ENCODE peak calls at places on chromosomes 1 and 21, in nine cellular contexts. L is EH; T is progenitor cell of endocrine pancreas; H is dermis microvascular lymphatic vessel endothelial cell; B is amniotic epithelial cell; F is activated naive CD8-positive, alpha-beta T cell treated with anti-CD3 and anti-CD28 coated beads, Interleukin-2, amount 50 U/mL, for 24 hours; P is DMS79 treated with DMSO at 0.1 percent for 48 hours; M is NCI-H1417; X is AG20443. V is an unnamed sample.

GRCh38 chr21:26194326-26194725 is 23.8 kb upstream of the APP start:
- DNase-seq in L (peak; percentile 76), B (no peak), T (no peak), M (no peak), F (no peak), P (no peak), H (no peak), X (peak; percentile 24), V (no peak)

GRCh38 chr1:44101356-44101755 is 17.3 kb upstream of the KLF17 start:
- DNase-seq in X (no peak), T (no peak), H (no peak), F (no peak), L (peak; percentile 37), B (no peak), P (no peak), M (no peak), V (no peak)

GRCh38 chr1:19156676-19157075 is 53.4 kb downstream of the UBR4 start:
- DNase-seq in X (no peak), F (no peak), T (no peak), M (no peak), B (peak; percentile 12), P (no peak), L (peak; percentile 44), H (peak; percentile 44), V (peak; percentile 29)

GRCh38 chr1:56790036-56790435 is 29.2 kb downstream of the FYB2 start:
- DNase-seq in F (no peak), L (no peak), M (no peak), T (no peak), P (no peak), B (no peak), X (no peak), H (no peak), V (no peak)

GRCh38 chr1:158002022-158002629 is 8.7 kb downstream of the KIRREL1 start:
- DNase-seq in L (peak; percentile 72), B (peak; percentile 67), P (no peak), X (peak; percentile 51), F (no peak), H (no peak), T (no peak), M (no peak), V (no peak)

GRCh38 chr1:150555971-150556865 is 7.0 kb downstream of the ADAMTSL4 start:
- DNase-seq in P (no peak), T (no peak), L (no peak), F (no peak), H (no peak), X (no peak), B (no peak), M (no peak), V (no peak)

GRCh38 chr1:112359961-112360767 is 35.9 kb upstream of the CTTNBP2NL start:
- DNase-seq in F (no peak), X (peak; percentile 86), H (no peak), P (no peak), T (no peak), M (no peak), L (peak; percentile 94), B (peak; percentile 95), V (peak; percentile 58)

GRCh38 chr21:35333831-35334593 is 284.9 kb upstream of the RUNX1 start:
- DNase-seq in X (peak; percentile 70), H (no peak), T (no peak), B (peak; percentile 34), M (no peak), F (no peak), P (no peak), L (no peak), V (peak; percentile 24)

GRCh38 chr1:24929876-24930702 is at the start of gene RUNX3:
- DNase-seq in F (peak; percentile 92), P (peak; percentile 66), X (peak; percentile 96), H (no peak), T (no peak), L (peak; percentile 78), B (no peak), M (no peak), V (peak; percentile 54)

GRCh38 chr1:68213843-68214242 is 18.5 kb downstream of the WLS start:
- DNase-seq in P (no peak), L (peak; percentile 78), M (no peak), F (no peak), T (no peak), B (peak; percentile 92), X (peak; percentile 32), H (peak; percentile 72), V (peak; percentile 77)

GRCh38 chr1:200488375-200489165 is 78.7 kb upstream of the ZNF281 start:
- DNase-seq in X (peak; percentile 73), T (peak; percentile 34), B (peak; percentile 79), L (peak; percentile 89), H (peak; percentile 55), M (peak; percentile 59), P (peak; percentile 57), F (peak; percentile 38), V (no peak)

GRCh38 chr21:39381009-39381408 is 32.1 kb upstream of the HMGN1 start:
- DNase-seq in H (no peak), M (no peak), B (no peak), P (peak; percentile 24), F (no peak), X (no peak), L (no peak), T (no peak), V (no peak)

GRCh38 chr1:150366416-150367296 is 2.7 kb downstream of the RPRD2 start:
- DNase-seq in H (no peak), P (peak; percentile 7), M (no peak), F (no peak), T (no peak), L (peak; percentile 33), B (no peak), X (no peak), V (no peak)

GRCh38 chr1:151972533-151973270 is 21.0 kb downstream of the S100A10 start:
- DNase-seq in H (no peak), M (no peak), X (peak; percentile 84), T (no peak), P (peak; percentile 70), B (peak; percentile 95), F (peak; percentile 23), L (peak; percentile 94), V (no peak)

GRCh38 chr1:91894036-91894761 is 8.2 kb upstream of the TGFBR3 start:
- DNase-seq in T (no peak), B (peak; percentile 75), X (peak; percentile 59), L (peak; percentile 77), F (no peak), P (no peak), M (no peak), H (no peak), V (no peak)

V was measured in left ventricle myocardium inferior.